ENCODE peak calls at places on chromosome 1, in eight cellular contexts. J is fibroblast of lung, O is neural progenitor cell, Z is PC-3, A is mammary epithelial cell, X is endothelial cell of umbilical vein, L is H1, S is SK-N-MC. F is an unnamed sample.
A peak's percentile ranks its signal among the peaks of the same experiment; 100 is the strongest.

GRCh38 chr1:184199036-184199796 is 147.7 kb downstream of the TSEN15 start:
- DNase-seq in J (peak; percentile 59), O (no peak), Z (peak; percentile 38), A (peak; percentile 56), X (no peak), L (no peak), S (no peak), F (no peak)

GRCh38 chr1:77966291-77966690 is 12.6 kb downstream of the FUBP1 start:
- DNase-seq in J (no peak), O (no peak), Z (no peak), A (no peak), X (no peak), L (no peak), S (no peak), F (no peak)

GRCh38 chr1:204990721-204991341 is 52.2 kb upstream of the CNTN2 start:
- DNase-seq in J (no peak), O (no peak), Z (no peak), A (no peak), X (no peak), L (no peak), S (no peak), F (no peak)

GRCh38 chr1:3821934-3822307 is 25.6 kb upstream of the LRRC47 start:
- DNase-seq in J (no peak), O (no peak), Z (no peak), A (no peak), X (no peak), L (no peak), S (no peak), F (no peak)

GRCh38 chr1:201714542-201715276 is 114.2 kb upstream of the IPO9 start:
- DNase-seq in J (peak; percentile 100), O (peak; percentile 44), Z (peak; percentile 95), A (peak; percentile 98), X (peak; percentile 91), L (peak; percentile 43), S (no peak), F (peak; percentile 97)

GRCh38 chr1:81387446-81387845 is 413.3 kb upstream of the ADGRL2 start:
- DNase-seq in J (no peak), O (no peak), Z (no peak), A (no peak), X (no peak), L (no peak), S (no peak), F (no peak)

GRCh38 chr1:92037400-92037799 is 7.6 kb downstream of the EPHX4 start:
- DNase-seq in J (peak; percentile 62), O (no peak), Z (no peak), A (no peak), X (no peak), L (no peak), S (peak; percentile 87), F (no peak)

GRCh38 chr1:55384589-55385136 is 169.5 kb upstream of the USP24 start:
- DNase-seq in J (no peak), O (no peak), Z (no peak), A (no peak), X (no peak), L (no peak), S (no peak), F (no peak)

GRCh38 chr1:12345350-12346217 is 115.8 kb downstream of the VPS13D start:
- DNase-seq in J (no peak), O (no peak), Z (no peak), A (no peak), X (no peak), L (no peak), S (no peak), F (no peak)

GRCh38 chr1:161954050-161954449 is 69.6 kb downstream of the OLFML2B start:
- DNase-seq in J (peak; percentile 23), O (no peak), Z (no peak), A (no peak), X (peak; percentile 32), L (no peak), S (no peak), F (no peak)

GRCh38 chr1:172976222-172977041 is 74.3 kb downstream of the TNFSF18 start:
- DNase-seq in J (peak; percentile 97), O (no peak), Z (peak; percentile 100), A (peak; percentile 94), X (peak; percentile 79), L (no peak), S (no peak), F (no peak)

GRCh38 chr1:209398330-209398991 is 185.1 kb upstream of the CAMK1G start:
- DNase-seq in J (peak; percentile 95), O (no peak), Z (peak; percentile 99), A (peak; percentile 98), X (no peak), L (no peak), S (peak; percentile 65), F (peak; percentile 98)

GRCh38 chr1:184705271-184705670 is 49.4 kb downstream of the EDEM3 start:
- DNase-seq in J (no peak), O (no peak), Z (peak; percentile 50), A (no peak), X (no peak), L (no peak), S (no peak), F (no peak)

GRCh38 chr1:228158151-228158571 is 7.4 kb upstream of the IBA57 start:
- DNase-seq in J (no peak), O (no peak), Z (no peak), A (no peak), X (no peak), L (no peak), S (no peak), F (no peak)
- TF ChIP-seq EZH2 in J (no peak), O (no peak), Z (no peak), A (no peak), X (no peak), L (no peak), S (no peak), F (no peak)

GRCh38 chr1:206674745-206675175 is 9.9 kb upstream of the MAPKAPK2 start:
- DNase-seq in J (peak; percentile 100), O (no peak), Z (peak; percentile 100), A (peak; percentile 95), X (no peak), L (no peak), S (no peak), F (peak; percentile 58)
- H3K9ac ChIP-seq in J (peak overlapping the region; percentile 21), O (no peak overlapping the region), Z (peak overlapping the region; percentile 6), A (peak overlapping the region; percentile 19), X (no peak overlapping the region), L (no peak overlapping the region), S (no peak overlapping the region), F (peak overlapping the region; percentile 65)

GRCh38 chr1:17270891-17271765 is 22.2 kb downstream of the PADI3 start:
- DNase-seq in J (no peak), O (no peak), Z (no peak), A (no peak), X (no peak), L (no peak), S (no peak), F (no peak)
- TF ChIP-seq EZH2 in J (no peak), O (no peak), Z (no peak), A (no peak), X (no peak), L (no peak), S (no peak), F (no peak)

DNA sequence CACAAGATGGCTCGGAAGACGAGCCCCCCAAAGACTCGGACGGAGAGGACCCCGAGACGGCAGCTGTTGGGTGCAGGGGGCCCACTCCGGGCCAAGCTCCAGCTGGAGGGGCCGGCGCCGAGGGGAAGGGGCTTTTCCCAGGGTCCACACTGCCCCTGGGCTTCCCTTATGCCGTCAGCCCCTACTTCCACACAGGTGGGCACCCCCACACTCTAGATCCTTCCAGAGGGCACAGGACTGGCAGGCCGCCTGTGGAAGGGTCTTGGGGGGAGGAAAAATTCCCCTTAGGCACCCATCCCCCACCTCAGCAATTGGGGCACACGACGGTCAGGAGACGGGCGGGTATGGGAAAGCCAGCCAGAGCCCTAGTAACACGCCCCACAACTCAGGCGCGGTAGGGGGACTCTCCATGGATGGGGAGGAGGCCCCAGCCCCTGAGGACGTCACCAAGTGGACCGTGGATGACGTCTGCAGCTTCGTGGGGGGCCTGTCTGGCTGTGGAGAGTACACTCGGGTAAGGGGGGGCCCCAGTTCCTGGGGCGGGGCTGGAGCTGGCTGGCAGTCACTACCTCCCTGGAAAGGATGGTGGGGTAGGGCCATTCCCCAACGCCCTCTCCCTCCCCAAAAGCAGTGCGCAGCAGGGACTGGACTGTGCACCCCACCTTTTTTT is 16.1 kb downstream of the NOC2L start:
- DNase-seq in J (peak; percentile 70), O (no peak), Z (no peak), A (no peak), X (no peak), L (no peak), S (no peak), F (no peak)
- H3K9ac ChIP-seq in J (peak overlapping the region; percentile 7), O (no peak overlapping the region), Z (no peak overlapping the region), A (no peak overlapping the region), X (no peak overlapping the region), L (no peak overlapping the region), S (peak overlapping the region; percentile 35), F (no peak overlapping the region)